ENCODE peak calls at places on chromosomes 7 and 10, in seven cellular contexts. L is heart left ventricle; D is SW480; X is lung; Q is stimulated activated CD4-positive, alpha-beta T cell treated with anti-CD3 and anti-CD28 coated beads, TNF-alpha, amount 100 ng/mL, for 1 hour; G is foreskin fibroblast; S is stimulated activated CD8-positive, alpha-beta memory T cell treated with anti-CD3 and anti-CD28 coated beads, Interleukin-15, amount 100 ng/mL, for 4 hours. I is an unnamed sample.

GRCh38 chr10:74669210-74669609 is 157.2 kb upstream of the KAT6B start:
- DNase-seq in L (no peak), D (no peak), X (no peak), Q (no peak), G (no peak), S (no peak), I (no peak)

GRCh38 chr10:84088626-84089025 is 50.7 kb upstream of the GHITM start:
- DNase-seq in L (no peak), D (no peak), X (no peak), Q (no peak), G (no peak), S (no peak), I (no peak)

GRCh38 chr7:80929619-80930018 is 10.8 kb upstream of the SEMA3C start:
- DNase-seq in L (no peak), D (no peak), X (no peak), Q (no peak), G (peak), S (no peak), I (no peak)

GRCh38 chr10:101903827-101904520 is 60.4 kb upstream of the KCNIP2 start:
- DNase-seq in L (no peak), D (no peak), X (no peak), Q (no peak), G (no peak), S (no peak), I (no peak)

GRCh38 chr10:69819713-69820506 is 18.2 kb downstream of the COL13A1 start:
- DNase-seq in L (no peak), D (peak), X (no peak), Q (no peak), G (peak), S (no peak), I (no peak)

GRCh38 chr10:80313523-80313922 is 24.1 kb upstream of the MAT1A start:
- DNase-seq in L (no peak), D (no peak), X (no peak), Q (no peak), G (no peak), S (no peak), I (no peak)

GRCh38 chr10:77939561-77940001 is 13.0 kb upstream of the DLG5 start:
- DNase-seq in L (peak), D (no peak), X (no peak), Q (no peak), G (peak), S (no peak), I (peak)

GRCh38 chr10:1102836-1103235 is 46.7 kb downstream of the WDR37 start:
- DNase-seq in L (no peak), D (no peak), X (no peak), Q (no peak), G (no peak), S (no peak), I (no peak)

I was measured in fibroblast of the conjunctiva.